ENCODE peak calls at places on chromosome X, in ten cellular contexts. T is aorta; Z is stimulated activated naive CD8-positive, alpha-beta T cell treated with anti-CD3 and anti-CD28 coated beads, Interleukin-15, Interleukin-2, amounts not matched to agents 100 U/mL and 50 U/mL, for 24 hours; H is AG09309; E is SJSA1; V is posterior vena cava; F is fibroblast of pulmonary artery; G is dorsolateral prefrontal cortex; X is anterior cingulate cortex; I is NCI-H460. S is an unnamed sample.

GRCh38 chrX:1598876-1599790 is 7.7 kb downstream of the AKAP17A start:
- DNase-seq in T (peak), G (no peak), X (no peak), I (no peak), F (no peak), V (peak), Z (no peak), E (no peak), H (no peak), S (peak)

GRCh38 chrX:131741103-131741581 is 197.3 kb downstream of the OR13H1 start:
- DNase-seq in T (peak), H (no peak), I (no peak), V (peak), X (peak), E (no peak), F (no peak), Z (no peak), G (peak), S (no peak)

GRCh38 chrX:102517331-102517730 is 792 bp upstream of the TMSB15A start:
- DNase-seq in Z (no peak), I (peak), T (no peak), X (no peak), G (no peak), V (no peak), E (no peak), H (no peak), F (peak), S (no peak)

GRCh38 chrX:40012800-40013682 is 84.7 kb downstream of the BCOR start:
- DNase-seq in I (peak), X (no peak), T (peak), E (peak), V (peak), H (no peak), F (peak), Z (peak), G (no peak), S (peak)

GRCh38 chrX:769796-770195 is 139.2 kb downstream of the SHOX start:
- DNase-seq in X (no peak), V (peak), G (no peak), Z (no peak), I (no peak), H (no peak), F (no peak), E (no peak), T (peak), S (no peak)

GRCh38 chrX:119573840-119574393 is 446 bp upstream of the UBE2A start:
- DNase-seq in F (peak), I (no peak), T (no peak), Z (no peak), E (no peak), H (no peak), V (no peak), G (no peak), X (peak), S (no peak)

GRCh38 chrX:17706676-17707075 is 30.6 kb upstream of the SCML1 start:
- DNase-seq in H (peak), E (no peak), I (no peak), V (no peak), X (no peak), T (no peak), G (no peak), Z (no peak), F (peak), S (no peak)

GRCh38 chrX:117607571-117607970 is 509.0 kb downstream of the KLHL13 start:
- DNase-seq in I (no peak), X (no peak), V (no peak), F (no peak), T (no peak), G (no peak), Z (no peak), E (no peak), H (no peak), S (no peak)

GRCh38 chrX:119895843-119896326 is at the start of gene AKAP14:
- DNase-seq in X (no peak), G (no peak), T (no peak), V (no peak), E (no peak), H (no peak), F (peak), Z (no peak), I (no peak), S (no peak)

GRCh38 chrX:29903365-29903764 is 312.0 kb upstream of the MAGEB2 start:
- DNase-seq in V (no peak), F (peak), H (no peak), I (no peak), Z (no peak), E (no peak), T (no peak), X (no peak), G (no peak), S (no peak)

GRCh38 chrX:16610121-16610565 is 39.8 kb upstream of the S100G start:
- DNase-seq in F (peak), T (no peak), X (no peak), Z (no peak), I (no peak), V (no peak), G (no peak), E (peak), H (no peak), S (no peak)

GRCh38 chrX:49067285-49068120 is 6.3 kb downstream of the PRAF2 start:
- DNase-seq in H (no peak), I (no peak), E (no peak), F (no peak), G (no peak), T (no peak), V (no peak), X (no peak), Z (no peak), S (no peak)

GRCh38 chrX:111100191-111100590 is 4.2 kb downstream of the PAK3 start:
- DNase-seq in E (peak), T (no peak), F (peak), H (no peak), I (peak), V (no peak), G (no peak), Z (peak), X (no peak), S (no peak)

GRCh38 chrX:108735680-108736508 is 469 bp downstream of the IRS4 start:
- DNase-seq in E (peak), V (peak), I (no peak), T (peak), F (peak), X (peak), Z (no peak), G (no peak), H (no peak), S (no peak)

GRCh38 chrX:136867096-136867491 is 13.4 kb downstream of the RBMX start:
- DNase-seq in G (no peak), I (no peak), X (no peak), H (no peak), E (no peak), V (no peak), Z (no peak), T (no peak), F (peak), S (no peak)

GRCh38 chrX:53683556-53684414 is 2.7 kb downstream of the HUWE1 start:
- DNase-seq in F (peak), G (peak), T (peak), X (peak), Z (peak), E (peak), V (peak), I (peak), H (peak), S (peak)

GRCh38 chrX:97215166-97215565 is 331.5 kb downstream of the RPA4 start:
- DNase-seq in G (no peak), Z (no peak), T (no peak), F (no peak), X (no peak), V (no peak), I (no peak), E (no peak), H (peak), S (no peak)

GRCh38 chrX:56314334-56314733 is 82.2 kb downstream of the KLF8 start:
- DNase-seq in T (no peak), X (no peak), V (no peak), I (no peak), E (no peak), G (no peak), Z (peak), H (no peak), F (no peak), S (no peak)

GRCh38 chrX:107675823-107676555 is 47.7 kb downstream of the PRPS1 start:
- DNase-seq in X (no peak), G (no peak), Z (peak), V (peak), I (peak), E (no peak), F (peak), H (no peak), T (no peak), S (peak)

GRCh38 chrX:154542723-154543424 is 3.8 kb downstream of the G6PD start:
- DNase-seq in H (no peak), E (no peak), T (no peak), G (no peak), V (no peak), Z (peak), I (peak), F (no peak), X (no peak), S (peak)

GRCh38 chrX:70166601-70167590 is 10.4 kb upstream of the DGAT2L6 start:
- DNase-seq in E (peak), G (no peak), F (peak), V (no peak), Z (no peak), X (no peak), I (no peak), H (peak), T (no peak), S (no peak)

GRCh38 chrX:125103693-125104092 is 216.0 kb upstream of the TEX13C start:
- DNase-seq in E (no peak), Z (no peak), G (no peak), I (no peak), T (no peak), H (no peak), X (no peak), V (no peak), F (no peak), S (peak)

GRCh38 chrX:154378059-154378798 is 866 bp upstream of the EMD start:
- DNase-seq in Z (peak), H (no peak), T (peak), G (no peak), E (no peak), F (peak), I (no peak), V (no peak), X (peak), S (peak)

GRCh38 chrX:3094261-3094660 is 53.0 kb downstream of the ARSF start:
- DNase-seq in G (no peak), I (peak), T (no peak), V (no peak), E (no peak), H (no peak), Z (no peak), F (peak), X (no peak), S (no peak)

GRCh38 chrX:30302957-30303356 is 6.2 kb downstream of the NR0B1 start:
- DNase-seq in V (no peak), I (peak), Z (no peak), E (no peak), F (no peak), H (no peak), T (peak), X (peak), G (peak), S (no peak)

GRCh38 chrX:99653352-99653751 is 756.7 kb downstream of the PCDH19 start:
- DNase-seq in G (no peak), X (no peak), T (no peak), V (no peak), F (no peak), Z (no peak), H (no peak), I (no peak), E (no peak), S (no peak)

GRCh38 chrX:134431894-134432293 is 28.1 kb upstream of the HPRT1 start:
- DNase-seq in T (no peak), I (no peak), X (no peak), Z (no peak), V (no peak), G (no peak), H (peak), E (peak), F (peak), S (no peak)

GRCh38 chrX:132226169-132226568 is 6.9 kb upstream of the RAP2C start:
- DNase-seq in I (no peak), G (no peak), F (no peak), H (no peak), X (no peak), Z (no peak), T (no peak), E (no peak), V (no peak), S (no peak)

GRCh38 chrX:44904542-44905115 is 31.6 kb downstream of the KDM6A start:
- DNase-seq in T (no peak), F (no peak), X (no peak), H (no peak), Z (no peak), G (no peak), V (no peak), E (no peak), I (no peak), S (no peak)

GRCh38 chrX:17067534-17067933 is 121.1 kb downstream of the REPS2 start:
- DNase-seq in G (no peak), Z (no peak), H (no peak), X (peak), V (no peak), E (no peak), T (no peak), F (no peak), I (no peak), S (no peak)

GRCh38 chrX:13899607-13900006 is 82.7 kb upstream of the GPM6B start:
- DNase-seq in X (no peak), H (peak), G (no peak), V (no peak), T (no peak), F (peak), I (peak), E (no peak), Z (no peak), S (no peak)

GRCh38 chrX:110310896-110311295 is 7.0 kb downstream of the AMMECR1 start:
- DNase-seq in I (no peak), T (no peak), E (no peak), Z (peak), F (no peak), H (no peak), G (no peak), X (no peak), V (no peak), S (no peak)

S was measured in lower lobe of right lung.